ENCODE peak calls at places on chromosomes 6 and 20, in nine cellular contexts. E is WERI-Rb-1; F is colonic mucosa; G is GM13977; O is kidney; I is G401; U is substantia nigra; J is progenitor cell of endocrine pancreas; K is activated CD8-positive, alpha-beta T cell treated with anti-CD3 and anti-CD28 coated beads, Interleukin-2, amount 10 ng/mL, durations not matched to agents 7 days and 5 days. T is an unnamed sample.

GRCh38 chr6:141463237-141463977 is 669.3 kb upstream of the GJE1 start:
- DNase-seq in E (no peak), F (no peak), G (peak), O (no peak), I (no peak), U (no peak), J (no peak), K (no peak), T (peak)

GRCh38 chr6:42808492-42809483 is 26.9 kb downstream of the BICRAL start:
- DNase-seq in E (no peak), F (no peak), G (no peak), O (no peak), I (no peak), U (no peak), J (no peak), K (no peak), T (no peak)

GRCh38 chr6:84910881-84911607 is 146.6 kb upstream of the TBX18 start:
- DNase-seq in E (no peak), F (no peak), G (no peak), O (no peak), I (no peak), U (no peak), J (no peak), K (no peak), T (no peak)

GRCh38 chr20:11305406-11305805 is 612.3 kb upstream of the BTBD3 start:
- DNase-seq in E (no peak), F (no peak), G (no peak), O (no peak), I (no peak), U (no peak), J (no peak), K (no peak), T (peak)

GRCh38 chr20:58003525-58003924 is 224.9 kb downstream of the ANKRD60 start:
- DNase-seq in E (no peak), F (no peak), G (no peak), O (no peak), I (no peak), U (no peak), J (no peak), K (no peak), T (no peak)

GRCh38 chr6:112443666-112444065 is 96.5 kb downstream of the RFPL4B start:
- DNase-seq in E (no peak), F (peak), G (no peak), O (peak), I (no peak), U (no peak), J (no peak), K (no peak), T (peak)

GRCh38 chr6:36636283-36636682 is 42.1 kb downstream of the SRSF3 start:
- DNase-seq in E (no peak), F (no peak), G (no peak), O (peak), I (no peak), U (no peak), J (no peak), K (no peak), T (no peak)

GRCh38 chr6:134057478-134057877 is 5.1 kb upstream of the SLC2A12 start:
- DNase-seq in E (no peak), F (no peak), G (no peak), O (no peak), I (no peak), U (no peak), J (no peak), K (no peak), T (no peak)

GRCh38 chr20:44470327-44470726 is 5.3 kb upstream of the TTPAL start:
- DNase-seq in E (no peak), F (no peak), G (no peak), O (no peak), I (peak), U (no peak), J (no peak), K (no peak), T (no peak)

GRCh38 chr6:14776307-14776706 is 469.6 kb upstream of the JARID2 start:
- DNase-seq in E (no peak), F (no peak), G (no peak), O (no peak), I (no peak), U (no peak), J (no peak), K (no peak), T (no peak)

GRCh38 chr6:148557796-148558457 is 188.9 kb upstream of the UST start:
- DNase-seq in E (no peak), F (no peak), G (no peak), O (no peak), I (no peak), U (no peak), J (no peak), K (peak), T (no peak)

GRCh38 chr20:36352843-36353553 is 46.9 kb downstream of the DLGAP4 start:
- DNase-seq in E (no peak), F (no peak), G (no peak), O (no peak), I (no peak), U (no peak), J (no peak), K (no peak), T (no peak)

GRCh38 chr20:14817121-14817520 is 479.7 kb upstream of the FLRT3 start:
- DNase-seq in E (no peak), F (no peak), G (no peak), O (no peak), I (no peak), U (no peak), J (no peak), K (no peak), T (no peak)

GRCh38 chr6:121285041-121285440 is 49.2 kb downstream of the TBC1D32 start:
- DNase-seq in E (no peak), F (no peak), G (no peak), O (no peak), I (no peak), U (no peak), J (no peak), K (no peak), T (peak)

GRCh38 chr6:26607434-26608230 is 10.9 kb downstream of the ABT1 start:
- DNase-seq in E (peak), F (peak), G (peak), O (no peak), I (peak), U (peak), J (peak), K (peak), T (peak)

GRCh38 chr6:16553531-16553930 is 207.7 kb downstream of the ATXN1 start:
- DNase-seq in E (no peak), F (no peak), G (no peak), O (no peak), I (no peak), U (no peak), J (no peak), K (no peak), T (peak)

GRCh38 chr6:34484899-34485298 is 19.0 kb downstream of the PACSIN1 start:
- DNase-seq in E (no peak), F (no peak), G (peak), O (no peak), I (no peak), U (no peak), J (no peak), K (peak), T (no peak)

GRCh38 chr6:128491041-128491642 is 29.3 kb downstream of the PTPRK start:
- DNase-seq in E (no peak), F (peak), G (no peak), O (no peak), I (no peak), U (no peak), J (no peak), K (no peak), T (peak)

GRCh38 chr6:100366419-100366818 is 98.3 kb downstream of the SIM1 start:
- DNase-seq in E (no peak), F (no peak), G (no peak), O (no peak), I (no peak), U (no peak), J (no peak), K (no peak), T (no peak)